ENCODE peak calls at places on chromosome 3, in six cellular contexts. Z is NCI-H1092 treated with DMSO at 0.1 percent for 48 hours; S is stimulated activated effector memory CD8-positive, alpha-beta T cell treated with anti-CD3 and anti-CD28 coated beads, Interleukin-12 subunit alpha, Interleukin-12 subunit beta, amount 100 ng/mL, for 72 hours; A is NCI-H460; Q is Calu3; T is HFFc6. P is an unnamed sample.

GRCh38 chr3:106842151-106842550 is 535.1 kb upstream of the CCDC54 start:
- DNase-seq in Z (no peak), S (no peak), A (no peak), Q (no peak), T (no peak), P (no peak)

GRCh38 chr3:145266368-145266767 is 894.6 kb downstream of the PLOD2 start:
- DNase-seq in Z (no peak), S (no peak), A (no peak), Q (no peak), T (no peak), P (no peak)

GRCh38 chr3:185999221-185999620 is 61.4 kb upstream of the TRA2B start:
- DNase-seq in Z (no peak), S (no peak), A (no peak), Q (no peak), T (no peak), P (no peak)

GRCh38 chr3:192082733-192083660 is 622.0 kb downstream of the PYDC2 start:
- DNase-seq in Z (peak), S (no peak), A (no peak), Q (peak), T (no peak), P (no peak)

GRCh38 chr3:122576174-122576940 is 1.1 kb upstream of the PARP15 start:
- DNase-seq in Z (no peak), S (no peak), A (no peak), Q (no peak), T (no peak), P (no peak)

GRCh38 chr3:123800352-123800682 is 83.8 kb downstream of the MYLK start:
- DNase-seq in Z (no peak), S (no peak), A (no peak), Q (no peak), T (no peak), P (no peak)

GRCh38 chr3:9340450-9341009 is 22.3 kb upstream of the THUMPD3 start:
- DNase-seq in Z (no peak), S (no peak), A (no peak), Q (no peak), T (peak), P (no peak)

GRCh38 chr3:105791134-105791533 is 77.7 kb downstream of the CBLB start:
- DNase-seq in Z (no peak), S (no peak), A (no peak), Q (no peak), T (peak), P (no peak)

GRCh38 chr3:95971573-95971972 is 842.8 kb upstream of the EPHA6 start:
- DNase-seq in Z (no peak), S (no peak), A (no peak), Q (no peak), T (no peak), P (no peak)